ENCODE peak calls at places on chromosomes 11 and 22, in six cellular contexts. N, O, W, G, C and L are unnamed samples.

GRCh38 chr11:65506316-65506769 is 7.5 kb downstream of the MALAT1 start:
- DNase-seq in C (peak), O (no peak), G (no peak), W (no peak), N (no peak), L (no peak)

GRCh38 chr11:134643519-134644042 is 231.5 kb upstream of the B3GAT1 start:
- DNase-seq in O (no peak), G (no peak), W (no peak), C (no peak), N (peak), L (no peak)

GRCh38 chr11:83011333-83012167 is 60.1 kb downstream of the RAB30 start:
- DNase-seq in G (no peak), C (no peak), W (peak), O (no peak), N (no peak), L (no peak)

GRCh38 chr22:49810363-49811013 is 17.2 kb downstream of the BRD1 start:
- DNase-seq in W (no peak), C (no peak), O (no peak), N (no peak), G (no peak), L (no peak)

GRCh38 chr22:19111140-19111539 is 11.1 kb downstream of the DGCR2 start:
- DNase-seq in W (peak), G (no peak), C (no peak), O (no peak), N (no peak), L (no peak)

GRCh38 chr11:68136866-68137265 is 15.7 kb upstream of the CHKA start:
- DNase-seq in N (no peak), O (no peak), C (no peak), W (no peak), G (no peak), L (no peak)

GRCh38 chr11:13694115-13694514 is 25.6 kb downstream of the FAR1 start:
- DNase-seq in N (no peak), W (no peak), G (no peak), C (no peak), O (no peak), L (no peak)

GRCh38 chr11:130202818-130203671 is 43.5 kb downstream of the ST14 start:
- DNase-seq in N (no peak), W (no peak), O (no peak), C (no peak), G (no peak), L (no peak)

GRCh38 chr22:36873614-36874308 is 13.0 kb downstream of the NCF4 start:
- DNase-seq in W (peak), C (peak), N (peak), O (no peak), G (peak), L (peak)

GRCh38 chr22:29031236-29031982 is 30.2 kb downstream of the C22orf31 start:
- DNase-seq in O (peak), G (peak), N (peak), W (peak), C (peak), L (no peak)

GRCh38 chr11:76850815-76851214 is 9.9 kb upstream of the ACER3 start:
- DNase-seq in G (no peak), W (no peak), N (no peak), O (no peak), C (no peak), L (no peak)

GRCh38 chr11:63762662-63763505 is 5.7 kb downstream of the ZFTA start:
- DNase-seq in C (no peak), G (no peak), W (no peak), O (no peak), N (peak), L (no peak)

GRCh38 chr11:112157274-112157766 is 6.6 kb downstream of the IL18 start:
- DNase-seq in O (peak), W (no peak), C (peak), G (peak), N (no peak), L (no peak)

GRCh38 chr22:50474711-50475651 is at the start of gene SBF1:
- DNase-seq in G (peak), W (peak), O (no peak), N (peak), C (no peak), L (peak)

GRCh38 chr22:20653012-20653794 is 120.7 kb upstream of the SERPIND1 start:
- DNase-seq in O (no peak), C (no peak), N (no peak), W (no peak), G (no peak), L (no peak)

GRCh38 chr11:117520966-117521365 is 193.3 kb downstream of the CEP164 start:
- DNase-seq in W (no peak), G (no peak), N (no peak), C (no peak), O (no peak), L (no peak)

GRCh38 chr22:50229370-50229769 is 15.5 kb downstream of the TUBGCP6 start:
- DNase-seq in O (no peak), W (no peak), G (no peak), C (no peak), N (no peak), L (no peak)

GRCh38 chr11:86785576-86785975 is 14.8 kb upstream of the PRSS23 start:
- DNase-seq in G (no peak), C (no peak), N (no peak), O (no peak), W (no peak), L (no peak)

GRCh38 chr11:111696556-111696955 is 69.6 kb downstream of the PPP2R1B start:
- DNase-seq in O (no peak), N (no peak), C (no peak), G (no peak), W (no peak), L (no peak)

GRCh38 chr11:16801288-16801980 is 63.0 kb downstream of the C11orf58 start:
- DNase-seq in W (no peak), G (no peak), O (no peak), C (no peak), N (no peak), L (no peak)

GRCh38 chr11:120908521-120909181 is 115.3 kb upstream of the TBCEL start:
- DNase-seq in G (no peak), O (no peak), W (no peak), N (no peak), C (no peak), L (no peak)

GRCh38 chr11:11620251-11620965 is 1.4 kb downstream of the GALNT18 start:
- DNase-seq in C (no peak), G (no peak), W (peak), N (peak), O (no peak), L (no peak)

GRCh38 chr11:9094420-9094819 is 3.0 kb upstream of the SCUBE2 start:
- DNase-seq in C (no peak), G (no peak), N (no peak), W (no peak), O (no peak), L (no peak)

GRCh38 chr11:128686745-128687177 is 7.1 kb upstream of the FLI1 start:
- DNase-seq in G (no peak), O (no peak), N (peak), W (peak), C (no peak), L (no peak)

GRCh38 chr22:48299124-48299523 is 1528.5 kb downstream of the BRD1 start:
- DNase-seq in O (no peak), C (no peak), W (no peak), G (no peak), N (peak), L (no peak)

GRCh38 chr22:45212306-45212709 is 28.4 kb downstream of the KIAA0930 start:
- DNase-seq in C (no peak), O (peak), N (peak), G (peak), W (peak), L (no peak)

GRCh38 chr22:48366056-48366455 is 1461.6 kb downstream of the BRD1 start:
- DNase-seq in G (no peak), O (no peak), N (no peak), C (no peak), W (no peak), L (no peak)

GRCh38 chr22:19766506-19767426 is 6.2 kb downstream of the TBX1 start:
- DNase-seq in N (peak), O (no peak), C (no peak), W (no peak), G (no peak), L (peak)

GRCh38 chr11:20059587-20060021 is 100.7 kb downstream of the DBX1 start:
- DNase-seq in C (no peak), O (no peak), W (no peak), G (no peak), N (no peak), L (no peak)

GRCh38 chr11:99176430-99176829 is 155.7 kb downstream of the CNTN5 start:
- DNase-seq in G (no peak), C (no peak), O (no peak), N (no peak), W (no peak), L (no peak)

GRCh38 chr11:112290462-112290894 is 29.8 kb upstream of the PLET1 start:
- DNase-seq in W (peak), O (no peak), G (no peak), C (no peak), N (no peak), L (no peak)

GRCh38 chr11:12159351-12160099 is 49.1 kb downstream of the MICAL2 start:
- DNase-seq in W (no peak), N (no peak), G (peak), C (no peak), O (peak), L (no peak)